ENCODE peak calls at places on chromosomes 3 and 15, in four cellular contexts. One of them, this sample, is unnamed.
A peak's percentile ranks its signal among the peaks of the same experiment; 100 is the strongest.

GRCh38 chr3:30319713-30320112 is 286.7 kb upstream of the TGFBR2 start:
- DNase-seq in HFFc6: peak; percentile 63
- DNase-seq in iris pigment epithelial cell: peak; percentile 83
- DNase-seq in GF-D8: no peak
- DNase-seq in this sample: peak; percentile 78

GRCh38 chr15:27770769-27771554 is 328.2 kb downstream of the OCA2 start:
- DNase-seq in iris pigment epithelial cell: no peak
- DNase-seq in GF-D8: no peak
- DNase-seq in HFFc6: no peak
- DNase-seq in this sample: no peak

GRCh38 chr3:100744671-100745070 is 35.4 kb downstream of the TFG start:
- DNase-seq in iris pigment epithelial cell: no peak
- DNase-seq in GF-D8: no peak
- DNase-seq in HFFc6: no peak
- DNase-seq in this sample: no peak

GRCh38 chr15:78976691-78977090 is 31.8 kb upstream of the CTSH start:
- DNase-seq in GF-D8: no peak
- DNase-seq in iris pigment epithelial cell: no peak
- DNase-seq in HFFc6: no peak
- DNase-seq in this sample: no peak

GRCh38 chr3:100710355-100711198 is 1.3 kb downstream of the TFG start:
- DNase-seq in HFFc6: peak; percentile 70
- DNase-seq in GF-D8: peak; percentile 46
- DNase-seq in iris pigment epithelial cell: peak; percentile 89
- DNase-seq in this sample: peak; percentile 74

GRCh38 chr3:25503758-25504157 is 75.7 kb downstream of the RARB start:
- DNase-seq in iris pigment epithelial cell: peak; percentile 47
- DNase-seq in HFFc6: no peak
- DNase-seq in GF-D8: no peak
- DNase-seq in this sample: no peak

GRCh38 chr3:136022518-136023263 is 57.2 kb downstream of the PPP2R3A start:
- DNase-seq in GF-D8: no peak
- DNase-seq in HFFc6: no peak
- DNase-seq in iris pigment epithelial cell: no peak
- DNase-seq in this sample: no peak

GRCh38 chr15:100330221-100330620 is 11.6 kb downstream of the ADAMTS17 start:
- DNase-seq in HFFc6: no peak
- DNase-seq in iris pigment epithelial cell: no peak
- DNase-seq in GF-D8: no peak
- DNase-seq in this sample: no peak

GRCh38 chr3:36843065-36844051 is 79.0 kb upstream of the DCLK3 start:
- DNase-seq in GF-D8: no peak
- DNase-seq in HFFc6: peak; percentile 20
- DNase-seq in iris pigment epithelial cell: peak; percentile 63
- DNase-seq in this sample: peak; percentile 13

GRCh38 chr3:31274406-31275024 is 258.2 kb upstream of the STT3B start:
- DNase-seq in GF-D8: no peak
- DNase-seq in iris pigment epithelial cell: peak; percentile 19
- DNase-seq in HFFc6: peak; percentile 10
- DNase-seq in this sample: peak; percentile 30

GRCh38 chr3:73502609-73503560 is 121.9 kb downstream of the PDZRN3 start:
- DNase-seq in GF-D8: peak; percentile 9
- DNase-seq in iris pigment epithelial cell: peak; percentile 91
- DNase-seq in HFFc6: peak; percentile 73
- DNase-seq in this sample: peak; percentile 87

GRCh38 chr3:188299068-188299467 is 145.1 kb downstream of the LPP start:
- DNase-seq in HFFc6: no peak
- DNase-seq in GF-D8: no peak
- DNase-seq in iris pigment epithelial cell: peak; percentile 54
- DNase-seq in this sample: no peak

GRCh38 chr3:182046365-182046764 is 334.6 kb downstream of the SOX2 start:
- DNase-seq in GF-D8: no peak
- DNase-seq in HFFc6: no peak
- DNase-seq in iris pigment epithelial cell: no peak
- DNase-seq in this sample: no peak

GRCh38 chr3:113405180-113405579 is 36.1 kb downstream of the CFAP44 start:
- DNase-seq in GF-D8: no peak
- DNase-seq in HFFc6: peak; percentile 55
- DNase-seq in iris pigment epithelial cell: peak; percentile 33
- DNase-seq in this sample: peak; percentile 43

GRCh38 chr15:89121414-89121813 is 33.2 kb downstream of the ABHD2 start:
- DNase-seq in HFFc6: no peak
- DNase-seq in GF-D8: no peak
- DNase-seq in iris pigment epithelial cell: no peak
- DNase-seq in this sample: no peak

GRCh38 chr3:57911588-57911987 is 96.6 kb upstream of the FLNB start:
- DNase-seq in GF-D8: no peak
- DNase-seq in HFFc6: no peak
- DNase-seq in iris pigment epithelial cell: peak; percentile 70
- DNase-seq in this sample: peak; percentile 53

GRCh38 chr3:172692751-172693310 is 18.0 kb downstream of the NCEH1 start:
- DNase-seq in iris pigment epithelial cell: no peak
- DNase-seq in HFFc6: no peak
- DNase-seq in GF-D8: no peak
- DNase-seq in this sample: no peak